ENCODE peak calls at places on chromosomes 12 and 14, in seven cellular contexts. V is fibroblast of the aortic adventitia, A is NB4, B is hepatocyte, U is right lobe of liver, C is fibroblast of villous mesenchyme, T is SK-N-SH. Q is an unnamed sample.

GRCh38 chr12:7994731-7995205 is 37.7 kb upstream of the FOXJ2 start:
- DNase-seq in V (peak; percentile 96), A (no peak), B (peak; percentile 20), U (no peak), C (peak; percentile 92), T (no peak), Q (peak; percentile 93)

GRCh38 chr12:49533331-49533730 is 5.5 kb upstream of the KCNH3 start:
- DNase-seq in V (no peak), A (no peak), B (no peak), U (peak; percentile 33), C (no peak), T (no peak), Q (no peak)

GRCh38 chr14:51328942-51329350 is 88.9 kb downstream of the TMX1 start:
- DNase-seq in V (peak; percentile 83), A (no peak), B (no peak), U (no peak), C (peak; percentile 78), T (no peak), Q (no peak)

GRCh38 chr12:24922109-24922508 is 26.8 kb downstream of the BCAT1 start:
- DNase-seq in V (no peak), A (peak; percentile 55), B (no peak), U (no peak), C (no peak), T (no peak), Q (no peak)

GRCh38 chr14:33871394-33871793 is 79.5 kb downstream of the EGLN3 start:
- DNase-seq in V (no peak), A (no peak), B (peak; percentile 23), U (no peak), C (no peak), T (no peak), Q (no peak)

GRCh38 chr14:32967421-32967820 is 28.7 kb downstream of the NPAS3 start:
- DNase-seq in V (no peak), A (no peak), B (no peak), U (no peak), C (no peak), T (no peak), Q (no peak)

GRCh38 chr14:58085877-58086276 is 66.1 kb downstream of the ARMH4 start:
- DNase-seq in V (no peak), A (no peak), B (no peak), U (no peak), C (peak; percentile 11), T (no peak), Q (no peak)

GRCh38 chr12:40957417-40957816 is 230.7 kb upstream of the PDZRN4 start:
- DNase-seq in V (no peak), A (no peak), B (no peak), U (no peak), C (no peak), T (no peak), Q (no peak)

GRCh38 chr12:10721654-10722501 is 1.2 kb downstream of the YBX3 start:
- DNase-seq in V (peak; percentile 98), A (peak; percentile 85), B (peak; percentile 93), U (peak; percentile 75), C (peak; percentile 99), T (no peak), Q (peak; percentile 97)

GRCh38 chr12:2804390-2805145 is 7.9 kb upstream of the ITFG2 start:
- DNase-seq in V (peak; percentile 79), A (no peak), B (peak; percentile 77), U (no peak), C (peak; percentile 92), T (no peak), Q (peak; percentile 74)

GRCh38 chr12:130955238-130955816 is 1.6 kb downstream of the ADGRD1 start:
- DNase-seq in V (no peak), A (no peak), B (no peak), U (no peak), C (no peak), T (no peak), Q (no peak)

GRCh38 chr12:68331500-68331868 is 678 bp downstream of the MDM1 start:
- DNase-seq in V (no peak), A (no peak), B (peak; percentile 18), U (no peak), C (no peak), T (no peak), Q (no peak)

GRCh38 chr12:47841910-47842309 is 22.2 kb upstream of the HDAC7 start:
- DNase-seq in V (peak; percentile 46), A (no peak), B (peak; percentile 56), U (no peak), C (peak; percentile 66), T (no peak), Q (no peak)

GRCh38 chr12:34398706-34399630 is 376.7 kb downstream of the ALG10 start:
- DNase-seq in V (no peak), A (no peak), B (peak; percentile 2), U (peak; percentile 37), C (no peak), T (peak; percentile 1), Q (no peak)

GRCh38 chr12:10838461-10838860 is 10.8 kb downstream of the PRR4 start:
- DNase-seq in V (no peak), A (no peak), B (no peak), U (no peak), C (no peak), T (no peak), Q (no peak)

GRCh38 chr14:74940956-74941565 is 14.3 kb downstream of the PGF start:
- DNase-seq in V (no peak), A (no peak), B (no peak), U (peak; percentile 35), C (no peak), T (no peak), Q (no peak)
- H3K4me3 ChIP-seq in V (no peak overlapping the region), A (no peak overlapping the region), B (no peak overlapping the region), U (no peak overlapping the region), C (no peak overlapping the region), T (no peak overlapping the region), Q (no peak overlapping the region)

DNA sequence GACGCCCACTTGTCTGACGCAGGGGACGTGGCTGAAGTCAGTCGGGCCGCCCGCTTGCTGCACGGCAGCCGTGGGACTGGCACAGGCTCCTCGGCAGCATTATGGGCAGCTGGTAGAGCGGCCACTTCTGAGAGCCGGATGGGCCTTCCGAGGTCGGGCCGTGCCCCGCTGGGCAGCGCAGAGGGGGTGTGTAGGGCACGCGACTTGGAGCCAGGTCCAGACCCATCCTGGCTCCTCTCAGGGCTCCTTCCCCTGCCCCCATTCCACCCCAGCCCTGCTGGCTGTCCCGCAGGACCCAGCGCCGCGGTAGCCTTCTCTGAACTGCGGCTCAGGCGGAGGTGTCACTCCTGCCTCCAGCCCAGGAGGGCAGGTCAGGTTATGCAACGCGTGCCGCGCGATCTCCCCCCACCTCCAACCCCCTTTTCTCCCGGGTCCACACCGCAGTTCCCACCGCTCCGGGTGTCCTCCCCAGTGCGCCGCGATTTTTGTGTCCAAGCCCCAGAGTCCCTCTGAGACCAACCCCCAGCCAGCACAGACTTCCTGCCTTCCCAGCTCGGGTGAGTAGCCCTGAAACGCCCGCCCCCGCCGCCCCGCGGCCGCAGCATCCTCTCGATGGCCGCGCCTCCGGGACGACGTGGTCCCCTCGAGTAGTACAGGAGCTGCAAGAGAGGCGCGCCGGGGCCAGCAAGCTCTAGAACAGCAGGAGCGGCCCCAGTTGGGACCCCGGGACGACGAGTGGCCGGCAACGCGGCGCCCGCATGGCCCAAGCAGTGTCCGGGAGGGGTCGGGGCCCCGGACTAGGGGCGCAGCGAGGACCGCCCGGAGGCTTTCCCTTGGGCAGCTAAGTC is 41.1 kb upstream of the CAPRIN2 start:
- DNase-seq in V (peak; percentile 77), A (peak; percentile 93), B (peak; percentile 75), U (peak; percentile 64), C (peak; percentile 66), T (peak; percentile 88), Q (peak; percentile 92)
- TF ChIP-seq CTCF in V (peak; percentile 39), A (no peak), B (no peak), U (no peak), C (no peak), T (peak; percentile 19), Q (no peak)

DNA sequence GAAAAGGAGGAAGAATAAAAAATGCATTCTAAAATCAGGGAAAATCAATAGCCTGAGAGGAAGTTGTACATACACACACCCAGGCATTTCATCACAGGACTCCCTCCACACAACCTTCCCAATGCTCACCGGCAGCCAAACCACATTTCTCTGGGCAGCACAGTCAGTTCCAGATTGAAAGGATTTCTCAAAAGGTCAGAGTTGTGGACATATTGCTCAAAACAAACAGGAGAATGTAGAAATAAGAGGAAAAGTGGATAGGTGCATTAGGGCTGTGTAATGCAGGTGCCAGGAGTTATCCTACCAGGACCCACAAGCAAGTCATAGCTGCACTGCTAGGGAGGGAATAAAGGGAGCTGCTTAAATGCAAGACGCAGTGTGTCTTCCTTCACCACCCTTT is 62.9 kb downstream of the GCH1 start:
- DNase-seq in V (peak; percentile 72), A (no peak), B (peak; percentile 28), U (peak; percentile 76), C (peak; percentile 18), T (no peak), Q (peak; percentile 28)
- H3K4me3 ChIP-seq in V (no peak overlapping the region), A (no peak overlapping the region), B (no peak overlapping the region), U (no peak overlapping the region), C (no peak overlapping the region), T (no peak overlapping the region), Q (no peak overlapping the region)

GRCh38 chr12:58931518-58931917 is 11.2 kb upstream of the LRIG3 start:
- DNase-seq in V (no peak), A (no peak), B (no peak), U (no peak), C (no peak), T (no peak), Q (no peak)
- TF ChIP-seq CTCF in V (no peak), A (peak; percentile 10), B (no peak), U (no peak), C (no peak), T (peak; percentile 29), Q (peak; percentile 5)

Q was measured in astrocyte of the spinal cord.